ENCODE peak calls at places on chromosomes 2 and 18, in six cellular contexts. P is fibroblast of mammary gland, N is GM23248, U is fibroblast of the aortic adventitia, S is skeletal muscle cell, C is prostate gland. O is an unnamed sample.

GRCh38 chr2:200382883-200383282 is 76.4 kb downstream of the SPATS2L start:
- DNase-seq in P (no peak), N (no peak), C (no peak), U (no peak), S (no peak), O (no peak)

GRCh38 chr18:26574958-26575864 is 26.9 kb upstream of the KCTD1 start:
- DNase-seq in P (peak), U (peak), N (peak), C (peak), S (peak), O (peak)

GRCh38 chr18:45463433-45463832 is 151.8 kb upstream of the SLC14A2 start:
- DNase-seq in P (no peak), N (no peak), U (no peak), S (no peak), C (no peak), O (no peak)

GRCh38 chr2:168730391-168730790 is 72.0 kb upstream of the NOSTRIN start:
- DNase-seq in C (no peak), S (no peak), P (peak), N (peak), U (no peak), O (no peak)

GRCh38 chr2:100293341-100294161 is 28.8 kb downstream of the LONRF2 start:
- DNase-seq in S (no peak), P (peak), C (no peak), U (no peak), N (peak), O (no peak)

GRCh38 chr2:35298493-35298892 is 1057.1 kb upstream of the CRIM1 start:
- DNase-seq in C (peak), P (no peak), N (peak), U (no peak), S (peak), O (no peak)

GRCh38 chr2:109537565-109538221 is 76.1 kb downstream of the SEPTIN10 start:
- DNase-seq in U (peak), N (peak), P (peak), S (no peak), C (no peak), O (no peak)

GRCh38 chr2:163370169-163370886 is 365.5 kb downstream of the FIGN start:
- DNase-seq in C (no peak), S (no peak), U (no peak), P (peak), N (no peak), O (no peak)

GRCh38 chr18:35189510-35189909 is 51.3 kb upstream of the ZNF397 start:
- DNase-seq in S (no peak), N (no peak), P (peak), C (no peak), U (peak), O (no peak)

GRCh38 chr2:4883375-4883774 is 808.8 kb upstream of the SOX11 start:
- DNase-seq in S (no peak), C (no peak), U (no peak), P (no peak), N (no peak), O (no peak)

GRCh38 chr18:50203801-50204604 is 9.1 kb upstream of the MYO5B start:
- DNase-seq in S (no peak), P (peak), U (peak), C (peak), N (peak), O (no peak)

GRCh38 chr2:182068811-182069210 is 83.2 kb downstream of the PPP1R1C start:
- DNase-seq in P (no peak), N (peak), C (no peak), S (no peak), U (no peak), O (no peak)

GRCh38 chr2:208360259-208361076 is 46.1 kb upstream of the PTH2R start:
- DNase-seq in S (no peak), U (no peak), N (no peak), C (no peak), P (no peak), O (peak)

GRCh38 chr2:190659553-190659952 is 10.7 kb downstream of the NAB1 start:
- DNase-seq in U (no peak), S (no peak), N (no peak), C (no peak), P (no peak), O (no peak)

GRCh38 chr2:1674766-1675397 is 69.4 kb downstream of the PXDN start:
- DNase-seq in S (no peak), N (no peak), P (no peak), C (no peak), U (no peak), O (no peak)

GRCh38 chr2:159518321-159519005 is 97.9 kb downstream of the BAZ2B start:
- DNase-seq in C (no peak), N (no peak), S (no peak), U (peak), P (peak), O (no peak)

GRCh38 chr2:198347349-198347748 is 543.0 kb downstream of the PLCL1 start:
- DNase-seq in S (no peak), P (no peak), U (no peak), N (peak), C (no peak), O (no peak)

GRCh38 chr2:20184067-20184938 is 40.6 kb downstream of the SDC1 start:
- DNase-seq in S (no peak), N (peak), C (no peak), P (peak), U (peak), O (peak)

GRCh38 chr2:63631501-63631900 is 42.7 kb downstream of the MDH1 start:
- DNase-seq in S (no peak), N (no peak), U (no peak), P (no peak), C (no peak), O (no peak)

GRCh38 chr2:120736955-120737801 is 1.5 kb downstream of the GLI2 start:
- DNase-seq in U (peak), P (peak), N (peak), S (peak), C (peak), O (peak)

GRCh38 chr2:120740375-120740764 is 4.7 kb downstream of the GLI2 start:
- DNase-seq in S (no peak), U (no peak), N (no peak), P (no peak), C (no peak), O (no peak)

GRCh38 chr2:120737802-120738516 is 2.3 kb downstream of the GLI2 start:
- DNase-seq in S (no peak), P (no peak), N (no peak), C (peak), U (no peak), O (no peak)

GRCh38 chr2:120740765-120741513 is 5.3 kb downstream of the GLI2 start:
- DNase-seq in U (peak), N (no peak), P (no peak), C (no peak), S (no peak), O (peak)

DNA sequence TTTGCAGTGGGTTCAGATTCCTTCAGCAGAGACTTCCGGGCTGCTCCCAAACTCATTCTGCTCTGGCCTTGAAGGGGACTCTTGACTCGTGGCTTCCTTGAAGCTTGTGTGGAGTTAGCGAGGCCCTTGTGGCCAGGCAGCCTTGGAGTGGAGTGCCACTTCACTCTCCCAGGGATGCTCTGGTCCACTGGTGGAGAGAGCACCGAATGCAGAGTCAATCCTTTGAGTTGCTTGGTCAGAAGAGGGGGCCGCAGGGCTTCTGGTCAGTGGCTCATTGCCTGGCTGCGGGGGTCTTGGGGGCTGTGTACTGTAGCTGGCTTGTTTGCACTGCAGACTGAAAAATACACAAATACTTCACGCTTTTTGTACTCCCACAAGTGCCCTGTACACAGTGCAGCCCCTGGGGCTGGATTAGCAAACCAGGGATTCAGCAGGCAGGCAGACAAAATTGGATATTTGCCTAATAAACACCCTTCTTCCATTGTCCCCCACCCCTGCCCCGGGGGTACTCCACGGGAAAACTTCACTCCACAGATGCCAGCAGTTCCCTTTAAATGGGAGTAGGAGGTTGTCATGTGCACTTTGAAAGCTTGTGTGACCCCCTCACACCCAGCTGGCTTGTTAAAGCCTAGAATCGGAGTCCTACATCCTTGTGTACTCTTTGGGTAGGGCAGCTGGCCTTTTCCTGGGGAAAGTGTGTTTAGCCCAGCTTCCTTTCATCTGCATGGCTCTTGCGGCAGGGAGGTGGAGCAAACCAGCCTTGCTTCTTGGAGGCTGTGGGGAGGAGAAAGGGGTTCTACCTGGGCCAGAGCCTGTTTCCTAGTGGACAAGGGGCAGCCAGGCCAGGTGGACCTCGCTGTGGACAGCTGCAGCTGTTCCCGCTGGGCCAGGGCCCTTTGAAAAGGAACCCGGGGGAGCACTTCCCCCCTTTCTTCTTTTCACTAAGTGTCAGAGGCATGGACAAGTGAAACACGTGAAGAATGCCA is 3.4 kb downstream of the GLI2 start:
- DNase-seq in P (no peak), C (no peak), N (no peak), U (no peak), S (no peak), O (no peak)
- H3K4me3 ChIP-seq in P (no peak), C (no peak), N (no peak), U (peak), S (no peak), O (no peak)

GRCh38 chr2:123362671-123363070 is 662.4 kb upstream of the CNTNAP5 start:
- DNase-seq in P (no peak), U (no peak), C (no peak), N (no peak), S (no peak), O (no peak)
- H3K4me3 ChIP-seq in P (no peak), U (no peak), C (no peak), N (no peak), S (no peak), O (no peak)

DNA sequence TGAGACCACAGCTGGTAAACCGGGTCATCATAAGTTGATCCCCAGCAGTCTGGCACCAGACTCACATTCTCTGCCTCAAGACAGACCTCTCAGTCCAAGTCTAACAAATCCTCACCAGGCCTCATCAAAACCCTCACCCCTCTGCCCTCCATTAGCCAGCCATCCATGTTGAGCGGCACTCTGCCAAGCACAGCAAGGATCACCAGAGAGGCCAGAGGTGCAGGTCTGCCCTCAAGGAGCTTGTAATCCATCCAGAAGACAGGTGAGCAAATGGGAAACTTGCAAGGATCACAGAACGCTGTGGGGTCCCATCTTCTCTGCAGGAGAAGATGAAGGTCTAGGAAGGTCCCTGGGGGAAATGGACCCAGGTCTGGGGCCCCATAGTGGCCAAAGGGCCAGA is 63.6 kb downstream of the TNS1 start:
- DNase-seq in N (no peak), P (no peak), S (no peak), C (no peak), U (no peak), O (peak)
- H3K4me3 ChIP-seq in N (no peak), P (no peak), S (no peak), C (peak), U (no peak), O (peak)

DNA sequence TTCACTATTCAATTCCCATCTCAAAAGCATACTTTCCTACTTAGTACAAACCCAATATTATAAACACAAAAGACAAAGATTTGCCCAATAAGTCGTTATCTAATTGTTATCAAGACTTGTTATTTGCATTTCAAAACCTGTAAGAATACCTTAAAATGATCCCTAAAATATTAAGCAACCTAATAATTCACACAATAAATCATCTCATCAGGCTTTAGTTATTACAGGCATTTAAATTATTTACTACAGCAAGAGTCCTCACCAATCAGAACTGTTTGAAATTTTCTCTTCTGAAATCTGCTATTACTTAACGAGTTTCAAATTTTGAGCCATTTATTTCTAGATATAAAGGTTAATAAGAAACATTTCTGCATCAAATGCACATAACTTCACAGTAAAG is 1.6 kb downstream of the CCDC88A start:
- DNase-seq in N (peak), P (peak), U (peak), C (no peak), S (no peak), O (no peak)
- H3K4me3 ChIP-seq in N (peak), P (peak), U (peak), C (peak), S (peak), O (peak)

O was measured in aorta.